ENCODE peak calls at places on chromosomes 3 and 15, in ten cellular contexts. K, D, G, S, Y, O, T, W, U and E are unnamed samples.

GRCh38 chr3:47512416-47513124 is 942 bp downstream of the ELP6 start:
- DNase-seq in K (peak), D (peak), G (peak), S (peak), Y (no peak), O (peak), T (peak), W (peak), U (peak), E (peak)

GRCh38 chr3:140917769-140918168 is 23.9 kb upstream of the SLC25A36 start:
- DNase-seq in K (no peak), D (no peak), G (peak), S (no peak), Y (no peak), O (no peak), T (no peak), W (no peak), U (no peak), E (no peak)

GRCh38 chr3:124833710-124834332 is 53.3 kb downstream of the ITGB5 start:
- DNase-seq in K (no peak), D (no peak), G (no peak), S (no peak), Y (no peak), O (no peak), T (no peak), W (no peak), U (no peak), E (no peak)

GRCh38 chr15:39833515-39833981 is 50.9 kb upstream of the FSIP1 start:
- DNase-seq in K (no peak), D (no peak), G (no peak), S (no peak), Y (no peak), O (no peak), T (no peak), W (no peak), U (no peak), E (peak)

GRCh38 chr15:100112061-100112420 is 229.7 kb downstream of the ADAMTS17 start:
- DNase-seq in K (no peak), D (no peak), G (no peak), S (no peak), Y (peak), O (no peak), T (peak), W (no peak), U (no peak), E (no peak)

GRCh38 chr3:151816091-151816604 is 2.2 kb downstream of the AADAC start:
- DNase-seq in K (peak), D (peak), G (no peak), S (no peak), Y (no peak), O (peak), T (no peak), W (no peak), U (no peak), E (peak)

GRCh38 chr3:42106646-42107045 is 15.5 kb downstream of the TRAK1 start:
- DNase-seq in K (peak), D (no peak), G (no peak), S (no peak), Y (no peak), O (no peak), T (no peak), W (no peak), U (no peak), E (no peak)

GRCh38 chr3:175270199-175270837 is 411.2 kb downstream of the NAALADL2 start:
- DNase-seq in K (no peak), D (no peak), G (no peak), S (no peak), Y (no peak), O (no peak), T (no peak), W (no peak), U (no peak), E (no peak)

GRCh38 chr15:59885832-59886231 is 118.3 kb upstream of the FOXB1 start:
- DNase-seq in K (no peak), D (no peak), G (no peak), S (peak), Y (no peak), O (peak), T (no peak), W (no peak), U (no peak), E (no peak)

GRCh38 chr3:98343647-98344507 is 9.8 kb upstream of the OR5K4 start:
- DNase-seq in K (peak), D (peak), G (no peak), S (peak), Y (no peak), O (peak), T (no peak), W (peak), U (no peak), E (peak)

GRCh38 chr15:59166601-59167265 is 39.9 kb upstream of the LDHAL6B start:
- DNase-seq in K (peak), D (no peak), G (no peak), S (no peak), Y (no peak), O (no peak), T (no peak), W (no peak), U (no peak), E (no peak)

GRCh38 chr15:44315773-44316465 is 27.4 kb downstream of the GOLM2 start:
- DNase-seq in K (no peak), D (no peak), G (no peak), S (no peak), Y (no peak), O (no peak), T (no peak), W (no peak), U (no peak), E (no peak)

GRCh38 chr15:93942140-93942808 is 289.1 kb upstream of the MCTP2 start:
- DNase-seq in K (no peak), D (no peak), G (no peak), S (no peak), Y (no peak), O (no peak), T (no peak), W (no peak), U (no peak), E (no peak)

GRCh38 chr15:64379216-64379960 is 1.9 kb downstream of the PCLAF start:
- DNase-seq in K (no peak), D (no peak), G (no peak), S (no peak), Y (no peak), O (no peak), T (peak), W (peak), U (no peak), E (peak)

GRCh38 chr3:45772341-45773035 is 23.8 kb downstream of the SLC6A20 start:
- DNase-seq in K (no peak), D (no peak), G (no peak), S (no peak), Y (no peak), O (no peak), T (no peak), W (peak), U (no peak), E (no peak)

GRCh38 chr3:149472393-149472792 is 2.1 kb upstream of the TM4SF4 start:
- DNase-seq in K (peak), D (no peak), G (no peak), S (no peak), Y (no peak), O (no peak), T (no peak), W (no peak), U (no peak), E (peak)

GRCh38 chr3:54134155-54134554 is 11.8 kb downstream of the CACNA2D3 start:
- DNase-seq in K (no peak), D (no peak), G (no peak), S (no peak), Y (no peak), O (no peak), T (no peak), W (no peak), U (no peak), E (no peak)

GRCh38 chr3:24052446-24052845 is 107.4 kb downstream of the NR1D2 start:
- DNase-seq in K (no peak), D (no peak), G (no peak), S (no peak), Y (no peak), O (no peak), T (no peak), W (no peak), U (no peak), E (no peak)

GRCh38 chr3:134057006-134057832 is 27.5 kb upstream of the SLCO2A1 start:
- DNase-seq in K (no peak), D (no peak), G (no peak), S (no peak), Y (no peak), O (peak), T (no peak), W (no peak), U (no peak), E (no peak)

GRCh38 chr3:123420416-123420968 is 28.4 kb downstream of the ADCY5 start:
- DNase-seq in K (no peak), D (no peak), G (no peak), S (no peak), Y (no peak), O (no peak), T (no peak), W (no peak), U (no peak), E (no peak)

GRCh38 chr3:145623349-145623748 is 537.6 kb downstream of the PLOD2 start:
- DNase-seq in K (peak), D (no peak), G (no peak), S (no peak), Y (no peak), O (no peak), T (no peak), W (no peak), U (no peak), E (no peak)

GRCh38 chr3:52531636-52532516 is 1.8 kb downstream of the NT5DC2 start:
- DNase-seq in K (no peak), D (no peak), G (peak), S (no peak), Y (peak), O (no peak), T (peak), W (no peak), U (no peak), E (no peak)

GRCh38 chr3:50450135-50450911 is 53.1 kb downstream of the CACNA2D2 start:
- DNase-seq in K (peak), D (no peak), G (peak), S (peak), Y (peak), O (peak), T (peak), W (no peak), U (peak), E (peak)

GRCh38 chr15:53266176-53266575 is 476.0 kb upstream of the ONECUT1 start:
- DNase-seq in K (no peak), D (no peak), G (no peak), S (no peak), Y (no peak), O (no peak), T (no peak), W (no peak), U (no peak), E (no peak)

GRCh38 chr3:127744875-127745274 is 72.1 kb downstream of the ABTB1 start:
- DNase-seq in K (no peak), D (no peak), G (no peak), S (no peak), Y (no peak), O (no peak), T (no peak), W (no peak), U (no peak), E (no peak)

GRCh38 chr3:184314700-184315505 is 497 bp downstream of the EIF4G1 start:
- DNase-seq in K (peak), D (peak), G (peak), S (peak), Y (peak), O (peak), T (peak), W (peak), U (peak), E (peak)

GRCh38 chr3:42780892-42781700 is 8.0 kb upstream of the CCDC13 start:
- DNase-seq in K (peak), D (peak), G (no peak), S (peak), Y (no peak), O (peak), T (no peak), W (peak), U (peak), E (peak)

GRCh38 chr3:31431322-31431721 is 101.4 kb upstream of the STT3B start:
- DNase-seq in K (no peak), D (no peak), G (no peak), S (no peak), Y (no peak), O (no peak), T (no peak), W (no peak), U (no peak), E (peak)

GRCh38 chr3:128266453-128266852 is 113.2 kb downstream of the EEFSEC start:
- DNase-seq in K (peak), D (no peak), G (no peak), S (no peak), Y (no peak), O (peak), T (no peak), W (no peak), U (no peak), E (no peak)

GRCh38 chr3:16290827-16291196 is 25.8 kb downstream of the OXNAD1 start:
- DNase-seq in K (no peak), D (no peak), G (no peak), S (no peak), Y (no peak), O (no peak), T (no peak), W (no peak), U (no peak), E (no peak)

GRCh38 chr3:119781330-119782198 is at the start of gene NR1I2:
- DNase-seq in K (no peak), D (no peak), G (no peak), S (no peak), Y (no peak), O (peak), T (no peak), W (no peak), U (no peak), E (no peak)

GRCh38 chr3:111362286-111363009 is 179.5 kb upstream of the CD96 start:
- DNase-seq in K (no peak), D (no peak), G (no peak), S (no peak), Y (no peak), O (no peak), T (no peak), W (no peak), U (no peak), E (no peak)

GRCh38 chr3:71680588-71680987 is 44.6 kb downstream of the EIF4E3 start:
- DNase-seq in K (peak), D (no peak), G (no peak), S (no peak), Y (no peak), O (peak), T (no peak), W (no peak), U (no peak), E (peak)

GRCh38 chr15:39429898-39430357 is 151.0 kb upstream of the THBS1 start:
- DNase-seq in K (peak), D (no peak), G (no peak), S (no peak), Y (no peak), O (peak), T (no peak), W (no peak), U (no peak), E (peak)

GRCh38 chr3:42503251-42503924 is 945 bp downstream of the VIPR1 start:
- DNase-seq in K (no peak), D (no peak), G (peak), S (no peak), Y (peak), O (no peak), T (peak), W (no peak), U (no peak), E (no peak)